ENCODE peak calls at places on chromosomes 16 and 17, in five cellular contexts. P is SK-N-SH, A is H1, G is K562, N is HCT116. Y is an unnamed sample.
A peak's percentile ranks its signal among the peaks of the same experiment; 100 is the strongest.

GRCh38 chr16:17414421-17414820 is 56.3 kb downstream of the XYLT1 start:
- DNase-seq in P (no peak), G (no peak), N (no peak), A (no peak), Y (no peak)

GRCh38 chr16:82699711-82700495 is 73.1 kb downstream of the CDH13 start:
- DNase-seq in G (no peak), N (no peak), P (no peak), A (no peak), Y (no peak)

GRCh38 chr17:77045441-77046041 is 95.2 kb upstream of the SEC14L1 start:
- DNase-seq in G (no peak), A (no peak), N (no peak), P (no peak), Y (no peak)

GRCh38 chr16:19228575-19228974 is 57.0 kb upstream of the CLEC19A start:
- DNase-seq in A (no peak), N (no peak), G (no peak), P (no peak), Y (no peak)

GRCh38 chr16:48326937-48327336 is 58.3 kb downstream of the SIAH1 start:
- DNase-seq in A (no peak), G (no peak), P (no peak), N (no peak), Y (no peak)

GRCh38 chr16:56988161-56988947 is 1.0 kb upstream of the NLRC5 start:
- DNase-seq in A (no peak), N (no peak), P (no peak), G (no peak), Y (no peak)

GRCh38 chr17:61635913-61636432 is 45.0 kb upstream of the NACA2 start:
- DNase-seq in P (peak; percentile 28), A (no peak), N (peak; percentile 65), G (peak; percentile 14), Y (peak; percentile 82)

GRCh38 chr17:10792156-10792555 is 11.7 kb downstream of the TMEM238L start:
- DNase-seq in N (no peak), G (no peak), P (no peak), A (no peak), Y (no peak)

GRCh38 chr17:34579979-34580684 is 750 bp downstream of the TMEM132E start:
- DNase-seq in G (no peak), N (no peak), A (no peak), P (peak; percentile 83), Y (peak; percentile 81)

GRCh38 chr17:45314761-45315549 is 1.9 kb downstream of the MAP3K14 start:
- DNase-seq in A (no peak), N (no peak), P (no peak), G (no peak), Y (no peak)

GRCh38 chr16:75402821-75403475 is 30.4 kb downstream of the CFDP1 start:
- DNase-seq in P (peak; percentile 50), G (peak; percentile 18), A (no peak), N (peak; percentile 10), Y (peak; percentile 28)

GRCh38 chr17:76584427-76585047 is 1.1 kb downstream of the ST6GALNAC2 start:
- DNase-seq in N (no peak), A (no peak), G (no peak), P (peak; percentile 45), Y (peak; percentile 35)

GRCh38 chr17:64653325-64653984 is 8.7 kb downstream of the SMURF2 start:
- DNase-seq in G (no peak), A (no peak), P (no peak), N (no peak), Y (peak; percentile 63)

GRCh38 chr17:11278186-11278983 is 37.4 kb downstream of the SHISA6 start:
- DNase-seq in N (no peak), A (no peak), P (no peak), G (no peak), Y (no peak)

GRCh38 chr17:76793775-76794174 is 55.9 kb downstream of the MFSD11 start:
- DNase-seq in N (peak; percentile 53), G (peak; percentile 28), A (no peak), P (peak; percentile 61), Y (no peak)

GRCh38 chr17:48389903-48390302 is 40.1 kb downstream of the SKAP1 start:
- DNase-seq in A (no peak), N (no peak), G (no peak), P (no peak), Y (no peak)

GRCh38 chr17:59830007-59830630 is 62.6 kb downstream of the TUBD1 start:
- DNase-seq in P (no peak), A (no peak), G (no peak), N (no peak), Y (no peak)

GRCh38 chr16:24670623-24671454 is 58.6 kb upstream of the TNRC6A start:
- DNase-seq in P (peak; percentile 81), N (no peak), A (no peak), G (no peak), Y (no peak)

GRCh38 chr17:79824893-79825579 is 14.2 kb downstream of the CBX4 start:
- DNase-seq in P (no peak), G (no peak), N (no peak), A (no peak), Y (no peak)

GRCh38 chr17:63926164-63926563 is 6.0 kb downstream of the CD79B start:
- DNase-seq in A (no peak), P (no peak), N (no peak), G (no peak), Y (no peak)

GRCh38 chr16:12159028-12159427 is 182.5 kb downstream of the SNX29 start:
- DNase-seq in P (no peak), N (no peak), G (no peak), A (no peak), Y (no peak)

GRCh38 chr16:78244131-78244899 is 144.9 kb downstream of the WWOX start:
- DNase-seq in N (no peak), G (no peak), A (no peak), P (no peak), Y (no peak)

GRCh38 chr17:27609606-27610303 is 21.2 kb upstream of the LGALS9 start:
- DNase-seq in A (no peak), G (peak; percentile 31), P (peak; percentile 61), N (no peak), Y (peak; percentile 85)

GRCh38 chr17:82389379-82389778 is 17.8 kb downstream of the UTS2R start:
- DNase-seq in A (no peak), N (no peak), G (no peak), P (no peak), Y (no peak)

GRCh38 chr16:88382491-88383400 is at the start of gene ZNF469:
- DNase-seq in A (no peak), N (no peak), G (no peak), P (peak; percentile 89), Y (peak; percentile 68)

GRCh38 chr16:1941162-1941923 is 1.7 kb downstream of the MSRB1 start:
- DNase-seq in A (no peak), P (peak; percentile 9), G (peak; percentile 75), N (no peak), Y (no peak)

GRCh38 chr16:1474471-1474795 is 395 bp downstream of the CLCN7 start:
- DNase-seq in P (peak; percentile 70), A (no peak), N (no peak), G (no peak), Y (no peak)

GRCh38 chr17:73694491-73694890 is 50.2 kb upstream of the SDK2 start:
- DNase-seq in A (no peak), N (no peak), G (no peak), P (no peak), Y (no peak)

GRCh38 chr17:50087912-50088405 is 7.2 kb upstream of the PDK2 start:
- DNase-seq in G (no peak), P (no peak), A (no peak), N (no peak), Y (no peak)

GRCh38 chr17:64500487-64500859 is 3.6 kb upstream of the POLG2 start:
- DNase-seq in A (no peak), P (no peak), N (no peak), G (no peak), Y (no peak)

GRCh38 chr16:15765880-15766279 is 90.9 kb downstream of the MYH11 start:
- DNase-seq in N (peak; percentile 55), P (peak; percentile 64), A (no peak), G (peak; percentile 48), Y (peak; percentile 77)

GRCh38 chr16:88703486-88704309 is 2.5 kb downstream of the RNF166 start:
- DNase-seq in G (no peak), N (no peak), P (no peak), A (no peak), Y (no peak)

GRCh38 chr17:7191069-7191468 is 11.9 kb upstream of the ASGR1 start:
- DNase-seq in G (no peak), P (no peak), N (no peak), A (no peak), Y (no peak)

GRCh38 chr17:7186241-7186640 is 7.1 kb upstream of the ASGR1 start:
- DNase-seq in P (no peak), N (no peak), G (peak; percentile 41), A (no peak), Y (no peak)

GRCh38 chr17:7192271-7192937 is 13.2 kb upstream of the ASGR1 start:
- DNase-seq in N (no peak), A (no peak), P (no peak), G (no peak), Y (no peak)

GRCh38 chr17:7191571-7192270 is 12.6 kb upstream of the ASGR1 start:
- DNase-seq in P (peak; percentile 86), A (peak; percentile 53), G (peak; percentile 47), N (no peak), Y (peak; percentile 46)

GRCh38 chr17:7190276-7190917 is 11.2 kb upstream of the ASGR1 start:
- DNase-seq in A (no peak), N (no peak), G (no peak), P (no peak), Y (no peak)
- TF ChIP-seq JUND in A (no peak), N (no peak), G (no peak), P (no peak), Y (no peak)

DNA sequence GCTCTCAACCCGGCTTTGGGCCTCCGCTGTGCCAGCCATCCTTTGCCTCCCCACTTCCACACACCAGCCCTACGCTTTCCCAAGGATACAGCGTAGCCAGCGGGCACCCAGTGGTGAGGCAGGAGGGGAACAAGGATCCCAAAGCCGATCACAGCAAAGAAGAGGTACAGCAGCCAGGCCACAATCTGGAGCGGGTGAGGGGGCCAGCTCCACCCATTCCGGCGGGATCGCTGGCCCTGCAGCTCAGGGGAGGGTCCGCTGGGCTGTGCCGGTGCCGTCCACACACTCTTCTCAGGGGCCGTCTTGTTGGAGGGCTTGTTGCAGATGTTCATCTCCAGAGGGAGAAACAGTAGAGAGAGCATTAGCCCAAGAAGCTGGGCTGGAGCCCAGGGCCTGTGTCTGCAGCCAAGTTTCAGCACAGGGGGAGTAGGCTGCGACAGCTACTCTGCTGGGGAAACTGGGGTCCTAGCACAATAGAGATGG is 10.1 kb downstream of the ZDHHC1 start:
- DNase-seq in G (no peak), N (no peak), A (no peak), P (no peak), Y (no peak)
- TF ChIP-seq JUND in G (no peak), N (no peak), A (no peak), P (no peak), Y (no peak)

DNA sequence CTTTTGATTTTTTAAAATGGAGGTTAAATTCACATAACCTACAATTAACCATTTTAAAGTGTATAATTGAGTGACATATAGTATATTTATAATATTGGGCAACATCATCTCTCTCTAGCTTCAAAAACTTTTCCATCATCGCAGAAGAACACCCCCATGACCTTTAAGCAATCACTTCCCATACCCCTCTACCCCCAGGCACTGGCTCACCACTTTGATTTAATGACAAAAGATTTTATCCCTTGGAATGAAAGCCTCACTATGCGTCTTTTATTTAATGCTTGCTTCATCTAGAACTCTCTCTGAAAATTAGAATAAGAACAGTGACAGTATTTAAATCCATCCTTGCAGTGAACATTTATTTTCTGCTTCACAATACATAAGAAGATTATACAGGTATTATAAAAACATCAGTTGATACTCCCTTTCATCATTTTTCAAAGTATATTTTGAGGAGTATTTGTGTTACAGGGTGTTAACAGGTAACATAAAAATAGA is 3.2 kb upstream of the KRTAP1-3 start:
- DNase-seq in N (no peak), A (no peak), P (no peak), G (no peak), Y (no peak)
- TF ChIP-seq JUND in N (no peak), A (no peak), P (no peak), G (no peak), Y (no peak)

GRCh38 chr17:7307686-7308624 is 527 bp downstream of the EIF5A start:
- DNase-seq in N (no peak), G (peak; percentile 63), P (peak; percentile 68), A (no peak), Y (no peak)
- TF ChIP-seq JUND in N (no peak), G (no peak), P (no peak), A (no peak), Y (no peak)

Y was measured in T47D.